ENCODE peak calls at places on chromosomes 6 and 20, in six cellular contexts. One of them, this sample, is unnamed.

GRCh38 chr6:64034840-64035656 is 399.4 kb downstream of the PHF3 start:
- DNase-seq in left lung: no peak
- DNase-seq in astrocyte of the spinal cord: peak; percentile 19
- DNase-seq in coronary artery: no peak
- DNase-seq in HCT116: no peak
- DNase-seq in A549: peak; percentile 6
- DNase-seq in this sample: no peak

GRCh38 chr20:910840-911770 is 5.0 kb downstream of the ANGPT4 start:
- DNase-seq in left lung: no peak
- DNase-seq in astrocyte of the spinal cord: peak; percentile 1
- DNase-seq in coronary artery: no peak
- DNase-seq in HCT116: no peak
- DNase-seq in A549: no peak
- DNase-seq in this sample: peak; percentile 66

GRCh38 chr6:127210725-127211124 is 55.9 kb upstream of the RNF146 start:
- DNase-seq in left lung: no peak
- DNase-seq in astrocyte of the spinal cord: no peak
- DNase-seq in coronary artery: no peak
- DNase-seq in HCT116: no peak
- DNase-seq in A549: no peak
- DNase-seq in this sample: no peak

GRCh38 chr6:16766836-16767745 is 5.8 kb upstream of the ATXN1 start:
- DNase-seq in left lung: no peak
- DNase-seq in astrocyte of the spinal cord: peak; percentile 38
- DNase-seq in coronary artery: no peak
- DNase-seq in HCT116: no peak
- DNase-seq in A549: no peak
- DNase-seq in this sample: no peak

GRCh38 chr6:94254689-94255088 is 835.3 kb upstream of the EPHA7 start:
- DNase-seq in left lung: no peak
- DNase-seq in astrocyte of the spinal cord: peak; percentile 17
- DNase-seq in coronary artery: no peak
- DNase-seq in HCT116: no peak
- DNase-seq in A549: peak; percentile 6
- DNase-seq in this sample: peak; percentile 0

GRCh38 chr6:94213176-94213575 is 793.8 kb upstream of the EPHA7 start:
- DNase-seq in left lung: no peak
- DNase-seq in astrocyte of the spinal cord: no peak
- DNase-seq in coronary artery: no peak
- DNase-seq in HCT116: no peak
- DNase-seq in A549: no peak
- DNase-seq in this sample: no peak

GRCh38 chr6:109055771-109056235 is 38.8 kb downstream of the SESN1 start:
- DNase-seq in left lung: no peak
- DNase-seq in astrocyte of the spinal cord: peak; percentile 32
- DNase-seq in coronary artery: no peak
- DNase-seq in HCT116: no peak
- DNase-seq in A549: no peak
- DNase-seq in this sample: peak; percentile 70

GRCh38 chr20:41249371-41249770 is 68.2 kb downstream of the ZHX3 start:
- DNase-seq in left lung: no peak
- DNase-seq in astrocyte of the spinal cord: peak; percentile 93
- DNase-seq in coronary artery: peak; percentile 90
- DNase-seq in HCT116: no peak
- DNase-seq in A549: peak; percentile 18
- DNase-seq in this sample: peak; percentile 95

GRCh38 chr6:83812595-83812994 is 40.6 kb upstream of the RIPPLY2 start:
- DNase-seq in left lung: no peak
- DNase-seq in astrocyte of the spinal cord: no peak
- DNase-seq in coronary artery: no peak
- DNase-seq in HCT116: no peak
- DNase-seq in A549: no peak
- DNase-seq in this sample: no peak

GRCh38 chr20:23641936-23642751 is 4.4 kb upstream of the CST3 start:
- DNase-seq in left lung: no peak
- DNase-seq in astrocyte of the spinal cord: peak; percentile 86
- DNase-seq in coronary artery: no peak
- DNase-seq in HCT116: no peak
- DNase-seq in A549: no peak
- DNase-seq in this sample: peak; percentile 84

GRCh38 chr6:125824946-125825786 is 34.4 kb downstream of the NCOA7 start:
- DNase-seq in left lung: no peak
- DNase-seq in astrocyte of the spinal cord: no peak
- DNase-seq in coronary artery: no peak
- DNase-seq in HCT116: no peak
- DNase-seq in A549: no peak
- DNase-seq in this sample: no peak

GRCh38 chr6:27667651-27668441 is 194.9 kb upstream of the ZNF184 start:
- DNase-seq in left lung: no peak
- DNase-seq in astrocyte of the spinal cord: peak; percentile 27
- DNase-seq in coronary artery: no peak
- DNase-seq in HCT116: no peak
- DNase-seq in A549: peak; percentile 36
- DNase-seq in this sample: peak; percentile 43

GRCh38 chr6:123208111-123208510 is 212.1 kb downstream of the CLVS2 start:
- DNase-seq in left lung: no peak
- DNase-seq in astrocyte of the spinal cord: no peak
- DNase-seq in coronary artery: no peak
- DNase-seq in HCT116: no peak
- DNase-seq in A549: no peak
- DNase-seq in this sample: no peak

GRCh38 chr20:49938173-49939163 is 2.3 kb downstream of the RNF114 start:
- DNase-seq in left lung: no peak
- DNase-seq in astrocyte of the spinal cord: peak; percentile 72
- DNase-seq in coronary artery: peak; percentile 52
- DNase-seq in HCT116: no peak
- DNase-seq in A549: no peak
- DNase-seq in this sample: peak; percentile 85

GRCh38 chr6:5787054-5787720 is 219.5 kb downstream of the NRN1 start:
- DNase-seq in left lung: no peak
- DNase-seq in astrocyte of the spinal cord: no peak
- DNase-seq in coronary artery: no peak
- DNase-seq in HCT116: no peak
- DNase-seq in A549: no peak
- DNase-seq in this sample: no peak

GRCh38 chr6:107743311-107743710 is 80.8 kb downstream of the SCML4 start:
- DNase-seq in left lung: no peak
- DNase-seq in astrocyte of the spinal cord: no peak
- DNase-seq in coronary artery: no peak
- DNase-seq in HCT116: no peak
- DNase-seq in A549: no peak
- DNase-seq in this sample: no peak

GRCh38 chr6:112839525-112839961 is 492.4 kb downstream of the RFPL4B start:
- DNase-seq in left lung: no peak
- DNase-seq in astrocyte of the spinal cord: peak; percentile 77
- DNase-seq in coronary artery: no peak
- DNase-seq in HCT116: no peak
- DNase-seq in A549: no peak
- DNase-seq in this sample: peak; percentile 64

GRCh38 chr20:33649201-33649631 is 12.9 kb upstream of the C20orf144 start:
- DNase-seq in left lung: peak; percentile 84
- DNase-seq in astrocyte of the spinal cord: no peak
- DNase-seq in coronary artery: no peak
- DNase-seq in HCT116: no peak
- DNase-seq in A549: no peak
- DNase-seq in this sample: no peak

GRCh38 chr6:15384901-15385300 is 139.0 kb downstream of the JARID2 start:
- DNase-seq in left lung: no peak
- DNase-seq in astrocyte of the spinal cord: no peak
- DNase-seq in coronary artery: no peak
- DNase-seq in HCT116: no peak
- DNase-seq in A549: no peak
- DNase-seq in this sample: no peak

GRCh38 chr6:63975685-63976084 is 340.1 kb downstream of the PHF3 start:
- DNase-seq in left lung: no peak
- DNase-seq in astrocyte of the spinal cord: no peak
- DNase-seq in coronary artery: no peak
- DNase-seq in HCT116: no peak
- DNase-seq in A549: no peak
- DNase-seq in this sample: no peak

GRCh38 chr6:135310291-135310690 is 129.2 kb downstream of the MYB start:
- DNase-seq in left lung: no peak
- DNase-seq in astrocyte of the spinal cord: no peak
- DNase-seq in coronary artery: no peak
- DNase-seq in HCT116: no peak
- DNase-seq in A549: no peak
- DNase-seq in this sample: no peak

GRCh38 chr20:43043887-43044286 is 145.8 kb downstream of the PTPRT start:
- DNase-seq in left lung: no peak
- DNase-seq in astrocyte of the spinal cord: no peak
- DNase-seq in coronary artery: no peak
- DNase-seq in HCT116: no peak
- DNase-seq in A549: no peak
- DNase-seq in this sample: no peak

GRCh38 chr6:118017301-118017854 is 110.3 kb downstream of the SLC35F1 start:
- DNase-seq in left lung: no peak
- DNase-seq in astrocyte of the spinal cord: no peak
- DNase-seq in coronary artery: no peak
- DNase-seq in HCT116: no peak
- DNase-seq in A549: no peak
- DNase-seq in this sample: no peak

GRCh38 chr6:37631295-37631694 is 66.4 kb downstream of the MDGA1 start:
- DNase-seq in left lung: no peak
- DNase-seq in astrocyte of the spinal cord: no peak
- DNase-seq in coronary artery: no peak
- DNase-seq in HCT116: no peak
- DNase-seq in A549: no peak
- DNase-seq in this sample: no peak

GRCh38 chr20:57330998-57331397 is 1.4 kb downstream of the SPO11 start:
- DNase-seq in left lung: no peak
- DNase-seq in astrocyte of the spinal cord: no peak
- DNase-seq in coronary artery: no peak
- DNase-seq in HCT116: no peak
- DNase-seq in A549: no peak
- DNase-seq in this sample: peak; percentile 6

GRCh38 chr6:157952751-157953479 is 28.7 kb upstream of the SYNJ2 start:
- DNase-seq in left lung: no peak
- DNase-seq in astrocyte of the spinal cord: no peak
- DNase-seq in coronary artery: no peak
- DNase-seq in HCT116: no peak
- DNase-seq in A549: no peak
- DNase-seq in this sample: peak; percentile 34

GRCh38 chr6:14442250-14442649 is 324.7 kb downstream of the CD83 start:
- DNase-seq in left lung: no peak
- DNase-seq in astrocyte of the spinal cord: no peak
- DNase-seq in coronary artery: no peak
- DNase-seq in HCT116: no peak
- DNase-seq in A549: no peak
- DNase-seq in this sample: no peak

GRCh38 chr6:33091957-33092356 is 16.2 kb downstream of the HLA-DPB1 start:
- DNase-seq in left lung: peak; percentile 80
- DNase-seq in astrocyte of the spinal cord: no peak
- DNase-seq in coronary artery: no peak
- DNase-seq in HCT116: peak; percentile 8
- DNase-seq in A549: peak; percentile 15
- DNase-seq in this sample: no peak

GRCh38 chr20:17875106-17875980 is 93.3 kb downstream of the SNX5 start:
- DNase-seq in left lung: no peak
- DNase-seq in astrocyte of the spinal cord: peak; percentile 82
- DNase-seq in coronary artery: no peak
- DNase-seq in HCT116: no peak
- DNase-seq in A549: peak; percentile 69
- DNase-seq in this sample: peak; percentile 97

GRCh38 chr6:160661129-160661723 is 2.8 kb downstream of the LPA start:
- DNase-seq in left lung: no peak
- DNase-seq in astrocyte of the spinal cord: no peak
- DNase-seq in coronary artery: no peak
- DNase-seq in HCT116: no peak
- DNase-seq in A549: no peak
- DNase-seq in this sample: no peak

DNA sequence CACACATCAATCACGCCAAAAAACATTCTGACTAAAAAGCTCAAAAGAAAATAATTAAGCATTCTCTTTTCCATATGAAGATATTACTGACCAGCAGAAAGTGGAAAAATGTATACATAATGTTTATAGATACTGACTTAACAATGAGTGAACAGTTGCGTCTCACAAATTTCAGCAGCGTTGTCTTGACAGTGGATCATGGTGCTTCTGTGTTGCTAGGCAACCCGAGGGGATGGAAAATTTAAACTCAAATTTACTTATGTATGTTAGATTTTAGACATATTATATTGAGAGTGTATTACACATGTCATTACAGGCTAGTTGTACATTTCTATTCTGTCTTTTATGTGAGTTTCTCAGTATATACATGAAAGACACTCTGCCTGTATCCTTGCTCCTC is 110.2 kb downstream of the LAMA2 start:
- DNase-seq in left lung: no peak
- DNase-seq in astrocyte of the spinal cord: no peak
- DNase-seq in coronary artery: no peak
- DNase-seq in HCT116: no peak
- DNase-seq in A549: no peak
- DNase-seq in this sample: no peak
- H3K4me3 ChIP-seq in left lung: no peak overlapping the region
- H3K4me3 ChIP-seq in astrocyte of the spinal cord: no peak overlapping the region
- H3K4me3 ChIP-seq in coronary artery: no peak overlapping the region
- H3K4me3 ChIP-seq in HCT116: no peak overlapping the region
- H3K4me3 ChIP-seq in A549: no peak overlapping the region
- H3K4me3 ChIP-seq in this sample: no peak overlapping the region

GRCh38 chr6:132401120-132401940 is at the start of gene MOXD1:
- DNase-seq in left lung: peak; percentile 81
- DNase-seq in astrocyte of the spinal cord: no peak
- DNase-seq in coronary artery: no peak
- DNase-seq in HCT116: no peak
- DNase-seq in A549: peak; percentile 8
- DNase-seq in this sample: peak; percentile 56
- TF ChIP-seq CTCF in left lung: no peak
- TF ChIP-seq CTCF in astrocyte of the spinal cord: peak; percentile 3
- TF ChIP-seq CTCF in coronary artery: no peak
- TF ChIP-seq CTCF in HCT116: no peak
- TF ChIP-seq CTCF in A549: no peak
- TF ChIP-seq CTCF in this sample: no peak

GRCh38 chr20:59144179-59144830 is 19.3 kb upstream of the ZNF831 start:
- DNase-seq in left lung: no peak
- DNase-seq in astrocyte of the spinal cord: no peak
- DNase-seq in coronary artery: peak; percentile 35
- DNase-seq in HCT116: no peak
- DNase-seq in A549: no peak
- DNase-seq in this sample: no peak
- H3K4me3 ChIP-seq in left lung: no peak overlapping the region
- H3K4me3 ChIP-seq in astrocyte of the spinal cord: no peak overlapping the region
- H3K4me3 ChIP-seq in coronary artery: no peak overlapping the region
- H3K4me3 ChIP-seq in HCT116: no peak overlapping the region
- H3K4me3 ChIP-seq in A549: no peak overlapping the region
- H3K4me3 ChIP-seq in this sample: no peak overlapping the region

DNA sequence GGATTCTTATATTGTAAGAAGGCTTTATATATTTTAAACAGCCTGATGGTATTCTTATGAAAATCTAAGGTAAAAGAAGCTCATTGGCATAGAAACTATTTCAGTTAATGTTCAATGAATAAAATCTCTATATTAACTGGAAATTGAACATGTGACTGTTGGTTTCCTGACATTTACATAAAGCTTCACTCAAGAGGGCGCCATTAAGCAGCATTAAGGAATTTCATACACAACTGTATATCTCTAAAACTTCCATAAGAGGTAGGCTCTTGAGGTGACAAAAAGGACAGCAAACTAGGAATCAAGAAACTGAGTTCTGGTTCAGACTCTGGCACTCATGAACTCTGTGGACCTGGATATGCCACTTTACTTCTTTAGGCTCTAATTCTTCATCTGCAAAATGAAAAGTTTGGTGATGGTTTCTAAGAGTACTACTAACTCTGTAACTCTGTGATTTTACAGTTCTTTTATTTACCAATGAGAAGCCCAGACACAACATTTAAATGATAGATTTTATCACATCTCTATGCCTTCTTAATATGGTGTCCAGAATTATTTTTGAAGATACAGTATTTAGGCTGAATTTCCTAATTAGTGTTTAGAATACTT is 147.5 kb downstream of the FLRT3 start:
- DNase-seq in left lung: no peak
- DNase-seq in astrocyte of the spinal cord: peak; percentile 54
- DNase-seq in coronary artery: no peak
- DNase-seq in HCT116: peak; percentile 31
- DNase-seq in A549: peak; percentile 69
- DNase-seq in this sample: peak; percentile 37
- TF ChIP-seq CTCF in left lung: peak; percentile 29
- TF ChIP-seq CTCF in astrocyte of the spinal cord: peak; percentile 50
- TF ChIP-seq CTCF in coronary artery: no peak
- TF ChIP-seq CTCF in HCT116: peak; percentile 30
- TF ChIP-seq CTCF in A549: peak; percentile 69
- TF ChIP-seq CTCF in this sample: no peak